ENCODE peak calls at places on chromosomes 4 and X, in five cellular contexts. M is sigmoid colon, R is left lung, W is fibroblast of lung, U is PC-3. K is an unnamed sample.

GRCh38 chr4:30756553-30756952 is 36.4 kb downstream of the PCDH7 start:
- DNase-seq in W (no peak), M (no peak), U (no peak), R (no peak), K (no peak)

GRCh38 chr4:124203613-124204284 is 508.8 kb downstream of the ANKRD50 start:
- DNase-seq in W (peak), U (peak), M (no peak), R (no peak), K (no peak)

GRCh38 chr4:127905029-127905428 is 24.3 kb downstream of the PLK4 start:
- DNase-seq in W (no peak), M (no peak), R (no peak), U (no peak), K (no peak)

GRCh38 chrX:75968293-75968692 is 183.2 kb upstream of the MAGEE2 start:
- DNase-seq in U (peak), W (no peak), M (no peak), R (no peak), K (no peak)

GRCh38 chr4:149766135-149766534 is 49.5 kb downstream of the IQCM start:
- DNase-seq in M (no peak), R (no peak), W (no peak), U (no peak), K (no peak)

GRCh38 chr4:40363382-40363920 is 28.3 kb downstream of the CHRNA9 start:
- DNase-seq in R (no peak), M (no peak), U (peak), W (no peak), K (no peak)

GRCh38 chrX:153766098-153766817 is 2.2 kb downstream of the PLXNB3 start:
- DNase-seq in R (peak), U (peak), M (peak), W (peak), K (peak)

GRCh38 chrX:40646489-40647306 is 663 bp downstream of the CXorf38 start:
- DNase-seq in W (peak), M (peak), U (peak), R (peak), K (no peak)

GRCh38 chr4:186781032-186781917 is 57.6 kb upstream of the FAT1 start:
- DNase-seq in R (no peak), W (peak), M (no peak), U (peak), K (no peak)

GRCh38 chr4:104128850-104129213 is 365.9 kb downstream of the CXXC4 start:
- DNase-seq in U (peak), W (no peak), R (no peak), M (no peak), K (no peak)

GRCh38 chr4:25814323-25814722 is 48.5 kb downstream of the SEL1L3 start:
- DNase-seq in U (peak), R (no peak), W (no peak), M (no peak), K (no peak)

GRCh38 chr4:105060628-105061027 is 86.0 kb upstream of the TET2 start:
- DNase-seq in R (no peak), W (no peak), M (no peak), U (peak), K (no peak)

GRCh38 chr4:120096508-120097297 is 30.1 kb upstream of the MAD2L1 start:
- DNase-seq in M (no peak), U (peak), W (no peak), R (no peak), K (no peak)

GRCh38 chr4:66590488-66591215 is 920.4 kb upstream of the EPHA5 start:
- DNase-seq in W (peak), R (no peak), M (no peak), U (peak), K (no peak)

GRCh38 chr4:55491486-55491885 is 55.2 kb downstream of the CLOCK start:
- DNase-seq in R (no peak), W (peak), U (no peak), M (no peak), K (no peak)

GRCh38 chr4:1297456-1298325 is 8.0 kb downstream of the MAEA start:
- DNase-seq in W (no peak), M (peak), R (peak), U (no peak), K (no peak)

GRCh38 chr4:102761478-102761790 is 666 bp upstream of the MANBA start:
- DNase-seq in U (peak), W (peak), M (no peak), R (no peak), K (no peak)

GRCh38 chrX:40068048-40068447 is 29.7 kb downstream of the BCOR start:
- DNase-seq in U (peak), W (peak), R (no peak), M (no peak), K (no peak)

GRCh38 chr4:52643846-52644245 is 15.3 kb downstream of the USP46 start:
- DNase-seq in W (peak), U (peak), M (peak), R (no peak), K (peak)

GRCh38 chr4:137968956-137969709 is 273.0 kb downstream of the SLC7A11 start:
- DNase-seq in U (no peak), M (no peak), W (peak), R (no peak), K (no peak)

GRCh38 chrX:155056877-155057792 is 13.8 kb downstream of the CMC4 start:
- DNase-seq in U (peak), R (peak), M (peak), W (peak), K (peak)

GRCh38 chr4:1152284-1152683 is 20.1 kb downstream of the SPON2 start:
- DNase-seq in U (peak), R (no peak), W (no peak), M (no peak), K (no peak)

GRCh38 chr4:88518911-88519310 is 4.7 kb downstream of the PYURF start:
- DNase-seq in W (no peak), R (no peak), M (no peak), U (no peak), K (no peak)

GRCh38 chr4:15400911-15401671 is 26.7 kb upstream of the C1QTNF7 start:
- DNase-seq in W (peak), U (peak), R (peak), M (peak), K (no peak)

GRCh38 chr4:164221631-164222030 is 532.3 kb upstream of the SMIM31 start:
- DNase-seq in W (no peak), M (no peak), R (no peak), U (peak), K (no peak)

GRCh38 chr4:106033469-106033868 is 138.2 kb downstream of the NPNT start:
- DNase-seq in R (no peak), U (no peak), W (no peak), M (no peak), K (no peak)

GRCh38 chr4:37762294-37763163 is 64.0 kb upstream of the PGM2 start:
- DNase-seq in R (no peak), U (peak), M (no peak), W (peak), K (no peak)

GRCh38 chr4:19700951-19701350 is 550.8 kb upstream of the SLIT2 start:
- DNase-seq in M (no peak), W (peak), R (no peak), U (peak), K (no peak)

GRCh38 chr4:54402880-54403503 is 173.9 kb downstream of the PDGFRA start:
- DNase-seq in U (no peak), M (no peak), W (no peak), R (no peak), K (peak)

GRCh38 chrX:54633641-54634040 is 103.6 kb downstream of the GNL3L start:
- DNase-seq in R (no peak), W (no peak), M (no peak), U (no peak), K (no peak)

GRCh38 chr4:8409271-8410065 is 31.1 kb downstream of the ACOX3 start:
- DNase-seq in U (peak), W (peak), M (peak), R (no peak), K (no peak)

GRCh38 chr4:2135083-2135482 is 76.0 kb downstream of the NAT8L start:
- DNase-seq in U (no peak), M (no peak), R (no peak), W (peak), K (no peak)

GRCh38 chrX:56233100-56233499 is 944 bp downstream of the KLF8 start:
- DNase-seq in R (no peak), M (no peak), W (peak), U (no peak), K (no peak)
- H3K4me3 ChIP-seq in R (peak), M (peak), W (peak), U (no peak), K (peak)

GRCh38 chrX:120450163-120450562 is 18.9 kb downstream of the LAMP2 start:
- DNase-seq in W (peak), R (no peak), M (no peak), U (peak), K (no peak)
- TF ChIP-seq CTCF in W (no peak), R (no peak), M (no peak), U (peak), K (peak)

GRCh38 chr4:84691800-84692199 is 108.9 kb downstream of the CDS1 start:
- DNase-seq in R (no peak), W (no peak), M (no peak), U (no peak), K (no peak)
- H3K27ac ChIP-seq in R (peak), W (no peak), M (no peak), U (peak), K (peak)

GRCh38 chrX:68829594-68830485 is 1.0 kb downstream of the EFNB1 start:
- DNase-seq in W (no peak), U (no peak), R (no peak), M (peak), K (no peak)
- H3K4me3 ChIP-seq in W (peak), U (peak), R (peak), M (peak), K (peak)

GRCh38 chr4:139556735-139557505 is 901 bp upstream of the SETD7 start:
- DNase-seq in U (peak), M (peak), R (peak), W (no peak), K (peak)
- TF ChIP-seq CTCF in U (peak), M (no peak), R (no peak), W (no peak), K (peak)

DNA sequence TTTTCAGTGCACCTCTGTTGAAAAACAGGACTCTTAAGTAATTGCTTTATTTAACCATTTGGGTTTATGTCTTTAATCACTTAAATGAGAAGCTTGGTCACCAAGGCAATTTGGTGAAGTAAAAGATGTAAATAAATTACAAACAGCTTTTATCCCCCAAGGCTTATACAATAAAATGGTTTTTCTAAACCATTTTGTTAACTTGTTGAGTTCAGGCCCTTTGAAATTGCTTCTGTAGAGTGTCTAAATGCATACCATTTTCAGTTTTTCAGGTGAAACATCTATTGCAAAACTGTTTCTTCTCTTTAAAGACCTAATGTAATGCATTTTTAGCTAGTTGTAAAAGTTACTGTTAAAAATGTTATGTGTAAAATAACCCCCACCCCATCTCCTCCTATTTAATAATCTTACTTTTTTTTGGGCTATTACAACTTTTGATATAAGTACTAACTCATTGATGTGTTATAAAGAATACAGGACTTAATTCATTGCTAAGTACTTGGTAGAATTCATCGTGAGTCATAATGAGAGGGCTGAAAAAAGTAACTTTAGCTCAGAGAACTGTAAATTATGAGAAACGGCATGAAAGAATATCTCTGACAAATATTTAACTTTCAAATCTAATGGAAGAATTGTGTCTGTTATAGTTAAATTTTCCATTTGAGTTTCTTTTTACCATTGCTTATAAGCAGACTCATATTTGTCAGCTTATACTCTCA is 4.5 kb downstream of the RAPGEF2 start:
- DNase-seq in U (peak), R (no peak), M (no peak), W (peak), K (no peak)
- H3K27ac ChIP-seq in U (no peak), R (no peak), M (no peak), W (no peak), K (no peak)

K was measured in dorsolateral prefrontal cortex.